ENCODE peak calls at places on chromosomes 7 and 10, in six cellular contexts. One of them, this sample, is unnamed.

GRCh38 chr7:22481726-22482125 is 18.3 kb downstream of the STEAP1B start:
- DNase-seq in HepG2: no peak
- DNase-seq in GM12878: peak
- DNase-seq in GM12891: no peak
- DNase-seq in H1: no peak
- DNase-seq in K562: no peak
- DNase-seq in this sample: no peak

GRCh38 chr7:120981888-120982615 is 6.5 kb upstream of the CPED1 start:
- DNase-seq in K562: no peak
- DNase-seq in GM12891: no peak
- DNase-seq in HepG2: no peak
- DNase-seq in GM12878: no peak
- DNase-seq in H1: no peak
- DNase-seq in this sample: no peak

GRCh38 chr7:40200791-40201190 is 66.0 kb downstream of the SUGCT start:
- DNase-seq in GM12878: no peak
- DNase-seq in GM12891: no peak
- DNase-seq in K562: no peak
- DNase-seq in H1: no peak
- DNase-seq in HepG2: no peak
- DNase-seq in this sample: no peak

GRCh38 chr10:84185526-84186175 is 8.7 kb upstream of the CDHR1 start:
- DNase-seq in HepG2: no peak
- DNase-seq in GM12878: no peak
- DNase-seq in H1: no peak
- DNase-seq in GM12891: no peak
- DNase-seq in K562: no peak
- DNase-seq in this sample: no peak

GRCh38 chr7:3673524-3673923 is 372.5 kb downstream of the SDK1 start:
- DNase-seq in H1: peak
- DNase-seq in HepG2: peak
- DNase-seq in GM12891: no peak
- DNase-seq in GM12878: no peak
- DNase-seq in K562: peak
- DNase-seq in this sample: no peak

GRCh38 chr10:12566161-12567115 is 217.1 kb downstream of the CAMK1D start:
- DNase-seq in HepG2: no peak
- DNase-seq in H1: no peak
- DNase-seq in GM12878: no peak
- DNase-seq in K562: no peak
- DNase-seq in GM12891: no peak
- DNase-seq in this sample: no peak

GRCh38 chr10:24826022-24826421 is 102.3 kb upstream of the ARHGAP21 start:
- DNase-seq in H1: no peak
- DNase-seq in K562: no peak
- DNase-seq in GM12878: no peak
- DNase-seq in HepG2: no peak
- DNase-seq in GM12891: no peak
- DNase-seq in this sample: no peak

GRCh38 chr10:29239569-29240472 is 49.0 kb upstream of the LYZL1 start:
- DNase-seq in GM12891: no peak
- DNase-seq in H1: no peak
- DNase-seq in K562: peak
- DNase-seq in HepG2: peak
- DNase-seq in GM12878: no peak
- DNase-seq in this sample: no peak

GRCh38 chr7:143285806-143286521 is 1.2 kb downstream of the TMEM139 start:
- DNase-seq in HepG2: no peak
- DNase-seq in H1: no peak
- DNase-seq in GM12878: no peak
- DNase-seq in GM12891: no peak
- DNase-seq in K562: no peak
- DNase-seq in this sample: no peak

GRCh38 chr10:57818522-57818921 is 449.2 kb downstream of the IPMK start:
- DNase-seq in GM12891: no peak
- DNase-seq in H1: no peak
- DNase-seq in HepG2: no peak
- DNase-seq in K562: no peak
- DNase-seq in GM12878: no peak
- DNase-seq in this sample: no peak

GRCh38 chr7:150897502-150898474 is 45.5 kb downstream of the AOC1 start:
- DNase-seq in HepG2: no peak
- DNase-seq in K562: peak
- DNase-seq in H1: no peak
- DNase-seq in GM12891: no peak
- DNase-seq in GM12878: no peak
- DNase-seq in this sample: no peak

DNA sequence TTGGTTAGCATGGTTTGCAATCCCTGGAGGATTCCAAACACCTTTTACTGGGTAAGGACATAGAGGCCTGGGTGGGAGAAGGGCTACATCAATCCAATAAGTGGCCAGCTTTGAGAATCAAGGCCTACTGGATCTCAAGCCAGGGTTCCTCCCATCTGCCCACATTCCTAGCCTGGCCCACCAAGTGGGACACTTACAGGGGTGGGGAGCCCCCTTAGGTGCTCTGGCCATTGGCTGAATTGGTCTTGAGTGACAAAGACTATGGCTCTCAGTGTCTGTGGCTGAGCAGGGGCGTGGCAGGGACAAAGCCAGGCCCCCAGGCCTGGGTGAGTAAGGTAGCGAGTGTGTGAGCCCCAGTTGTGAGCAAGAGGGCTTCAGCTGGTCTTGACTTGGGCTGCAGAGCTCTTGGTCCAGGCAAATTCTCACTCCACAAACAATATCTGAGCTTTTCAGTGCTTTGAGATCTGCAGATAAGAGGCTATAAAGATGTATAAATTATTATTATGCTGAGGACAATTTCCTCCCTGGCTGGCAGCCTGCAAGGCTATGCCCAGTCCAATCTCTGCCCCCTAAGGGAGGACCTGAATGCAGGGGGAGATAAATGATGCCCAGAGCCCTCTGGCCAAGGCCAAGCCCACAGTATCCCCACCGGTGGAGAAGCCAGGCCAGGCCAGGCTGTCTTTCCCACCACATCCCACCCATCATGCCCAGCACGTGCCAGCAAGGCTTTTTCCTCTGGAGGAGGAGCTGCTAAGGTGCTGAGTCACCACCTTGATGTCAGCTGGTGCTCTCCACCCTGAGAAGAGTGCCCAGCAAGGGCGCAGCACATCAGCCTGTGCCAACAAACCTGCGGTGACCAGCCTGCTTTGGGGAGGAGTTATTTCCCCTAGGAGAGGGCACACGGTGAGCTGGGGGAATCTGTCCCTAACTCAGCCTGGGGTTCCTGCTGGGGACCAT is 80.7 kb upstream of the DUSP5 start:
- DNase-seq in HepG2: no peak
- DNase-seq in GM12878: no peak
- DNase-seq in GM12891: no peak
- DNase-seq in K562: no peak
- DNase-seq in H1: no peak
- DNase-seq in this sample: no peak
- TF ChIP-seq POLR2AphosphoS5 in HepG2: no peak
- TF ChIP-seq POLR2AphosphoS5 in GM12878: no peak
- TF ChIP-seq POLR2AphosphoS5 in GM12891: no peak
- TF ChIP-seq POLR2AphosphoS5 in K562: no peak
- TF ChIP-seq POLR2AphosphoS5 in H1: no peak
- TF ChIP-seq POLR2AphosphoS5 in this sample: no peak

GRCh38 chr7:16836481-16836880 is 31.7 kb upstream of the AGR2 start:
- DNase-seq in K562: no peak
- DNase-seq in GM12891: no peak
- DNase-seq in GM12878: no peak
- DNase-seq in H1: no peak
- DNase-seq in HepG2: no peak
- DNase-seq in this sample: no peak
- TF ChIP-seq TAF1 in K562: no peak
- TF ChIP-seq TAF1 in GM12891: no peak
- TF ChIP-seq TAF1 in GM12878: no peak
- TF ChIP-seq TAF1 in H1: no peak
- TF ChIP-seq TAF1 in HepG2: no peak
- TF ChIP-seq TAF1 in this sample: no peak

GRCh38 chr10:5094265-5095205 is at the start of gene AKR1C3:
- DNase-seq in GM12891: no peak
- DNase-seq in GM12878: no peak
- DNase-seq in K562: peak
- DNase-seq in HepG2: peak
- DNase-seq in H1: peak
- DNase-seq in this sample: no peak
- TF ChIP-seq POLR2A in GM12891: no peak
- TF ChIP-seq POLR2A in GM12878: no peak
- TF ChIP-seq POLR2A in K562: peak
- TF ChIP-seq POLR2A in HepG2: peak
- TF ChIP-seq POLR2A in H1: no peak
- TF ChIP-seq POLR2A in this sample: no peak

GRCh38 chr10:71741029-71741428 is 21.5 kb upstream of the C10orf105 start:
- DNase-seq in GM12891: no peak
- DNase-seq in HepG2: no peak
- DNase-seq in GM12878: no peak
- DNase-seq in K562: no peak
- DNase-seq in H1: no peak
- DNase-seq in this sample: no peak

GRCh38 chr10:71743866-71744265 is 24.3 kb upstream of the C10orf105 start:
- DNase-seq in HepG2: no peak
- DNase-seq in GM12878: no peak
- DNase-seq in H1: no peak
- DNase-seq in K562: no peak
- DNase-seq in GM12891: no peak
- DNase-seq in this sample: no peak

GRCh38 chr10:71741671-71742070 is 22.1 kb upstream of the C10orf105 start:
- DNase-seq in K562: no peak
- DNase-seq in HepG2: no peak
- DNase-seq in GM12878: no peak
- DNase-seq in GM12891: no peak
- DNase-seq in H1: no peak
- DNase-seq in this sample: no peak

GRCh38 chr10:71743099-71743838 is 23.7 kb upstream of the C10orf105 start:
- DNase-seq in H1: no peak
- DNase-seq in GM12878: no peak
- DNase-seq in HepG2: no peak
- DNase-seq in K562: no peak
- DNase-seq in GM12891: no peak
- DNase-seq in this sample: no peak

DNA sequence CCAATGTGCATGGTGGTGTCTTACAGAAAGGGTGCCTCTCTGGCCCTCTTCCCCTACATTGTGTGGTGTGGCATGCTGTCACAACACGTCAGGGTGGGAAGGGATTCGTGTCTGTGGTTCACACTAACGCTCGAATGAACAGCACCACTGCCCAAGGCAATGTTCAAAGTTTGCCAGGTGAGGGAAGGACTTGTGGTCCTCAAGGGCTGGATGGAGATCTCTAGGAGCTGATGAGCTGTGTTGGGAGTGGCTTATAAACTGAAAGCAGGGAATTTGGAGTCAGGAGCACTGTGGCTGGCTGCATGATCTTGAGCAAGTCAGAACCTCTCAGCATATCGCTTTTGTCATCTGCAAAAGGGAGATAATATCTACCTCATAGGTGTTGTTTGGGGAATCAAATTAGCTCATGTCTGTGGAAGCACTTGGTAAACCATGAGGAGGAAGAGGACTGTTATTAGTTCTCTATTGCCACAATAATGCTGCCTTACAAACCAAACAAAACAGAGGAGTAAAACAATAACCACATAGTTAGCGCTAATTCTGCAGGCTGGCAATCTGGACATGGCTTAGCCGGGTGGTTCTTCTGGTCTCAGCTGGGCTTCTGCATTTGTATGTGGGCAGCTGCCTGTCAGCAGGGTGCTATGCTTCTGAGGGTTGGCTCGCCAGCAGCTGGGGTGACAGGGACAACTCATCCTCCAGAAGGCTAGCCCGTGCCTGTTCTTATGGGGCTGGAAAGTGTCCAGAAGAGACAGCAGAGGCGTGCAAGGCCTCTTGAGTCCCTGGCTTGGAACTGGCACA is 22.9 kb upstream of the C10orf105 start:
- DNase-seq in HepG2: no peak
- DNase-seq in GM12891: no peak
- DNase-seq in GM12878: no peak
- DNase-seq in K562: no peak
- DNase-seq in H1: no peak
- DNase-seq in this sample: no peak
- TF ChIP-seq POLR2AphosphoS5 in HepG2: no peak
- TF ChIP-seq POLR2AphosphoS5 in GM12891: no peak
- TF ChIP-seq POLR2AphosphoS5 in GM12878: no peak
- TF ChIP-seq POLR2AphosphoS5 in K562: no peak
- TF ChIP-seq POLR2AphosphoS5 in H1: no peak
- TF ChIP-seq POLR2AphosphoS5 in this sample: no peak

DNA sequence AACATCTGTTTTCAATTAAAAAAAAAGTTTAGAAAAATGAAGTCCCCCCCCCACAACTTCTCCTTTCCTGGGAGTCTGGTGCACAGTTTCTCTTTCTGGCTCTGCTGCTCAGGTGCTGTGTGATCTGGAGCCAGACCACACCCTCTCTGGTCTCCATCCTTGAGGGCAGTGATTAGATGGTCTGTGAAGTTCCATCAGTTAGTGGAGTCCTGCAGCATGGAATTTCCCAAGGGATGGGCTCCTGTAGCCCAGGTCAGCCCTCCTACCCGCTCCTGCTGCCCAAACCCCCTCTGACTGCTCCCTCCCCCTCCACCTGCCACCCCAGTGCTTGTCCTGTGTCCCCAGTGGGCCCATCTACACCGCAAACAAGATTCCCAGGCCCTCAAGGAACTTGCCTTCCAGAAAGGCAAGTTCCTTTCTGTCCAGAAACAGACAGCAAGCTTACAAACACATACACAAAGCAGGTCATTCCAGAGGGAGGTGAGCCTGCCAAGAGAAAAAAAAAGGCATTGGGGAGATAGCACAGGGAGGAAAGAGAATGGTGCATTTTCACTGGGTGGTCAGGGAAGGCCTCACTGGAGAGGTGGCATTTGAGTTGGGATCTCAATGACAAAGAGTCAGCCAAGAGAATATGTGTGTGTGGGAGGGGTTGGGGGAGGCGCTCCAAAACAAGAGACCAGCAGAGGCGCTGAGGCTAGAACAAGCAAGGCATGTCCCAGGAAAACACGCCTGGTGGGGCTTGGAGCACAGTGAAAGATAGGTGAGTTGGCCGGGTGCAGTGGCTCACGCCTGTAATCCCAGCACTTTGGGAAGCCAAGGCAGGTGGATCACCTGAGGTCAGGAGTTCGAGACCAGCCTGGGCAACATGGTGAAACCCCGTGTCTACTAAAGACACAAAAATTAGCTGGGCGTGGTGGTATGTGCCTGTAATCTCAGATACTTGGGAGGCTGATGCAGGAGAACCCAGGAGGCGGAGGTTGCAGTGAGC is 49.5 kb upstream of the SLC29A3 start:
- DNase-seq in K562: peak
- DNase-seq in GM12891: no peak
- DNase-seq in HepG2: no peak
- DNase-seq in GM12878: no peak
- DNase-seq in H1: peak
- DNase-seq in this sample: no peak
- TF ChIP-seq TAF1 in K562: no peak
- TF ChIP-seq TAF1 in GM12891: no peak
- TF ChIP-seq TAF1 in HepG2: no peak
- TF ChIP-seq TAF1 in GM12878: no peak
- TF ChIP-seq TAF1 in H1: peak
- TF ChIP-seq TAF1 in this sample: no peak

This sample was measured in GM12892.